ENCODE peak calls at places on chromosome 21, in six cellular contexts. One of them, this sample, is unnamed.

GRCh38 chr21:36169465-36170128 is 13.0 kb downstream of the DOP1B start:
- DNase-seq in brain microvascular endothelial cell: no peak
- DNase-seq in stimulated activated effector memory CD8-positive, alpha-beta T cell treated with anti-CD3 and anti-CD28 coated beads, Interleukin-12 subunit alpha, Interleukin-12 subunit beta, amount 100 ng/mL, for 72 hours: no peak
- DNase-seq in HCT116: no peak
- DNase-seq in T-helper 17 cell: no peak
- DNase-seq in adipocyte: no peak
- DNase-seq in this sample: peak; percentile 28

GRCh38 chr21:33572350-33572749 is 16.1 kb downstream of the DONSON start:
- DNase-seq in brain microvascular endothelial cell: no peak
- DNase-seq in HCT116: no peak
- DNase-seq in T-helper 17 cell: no peak
- DNase-seq in adipocyte: no peak
- DNase-seq in stimulated activated effector memory CD8-positive, alpha-beta T cell treated with anti-CD3 and anti-CD28 coated beads, Interleukin-12 subunit alpha, Interleukin-12 subunit beta, amount 100 ng/mL, for 72 hours: no peak
- DNase-seq in this sample: no peak

GRCh38 chr21:17128132-17128531 is 384.7 kb upstream of the CXADR start:
- DNase-seq in HCT116: no peak
- DNase-seq in adipocyte: no peak
- DNase-seq in stimulated activated effector memory CD8-positive, alpha-beta T cell treated with anti-CD3 and anti-CD28 coated beads, Interleukin-12 subunit alpha, Interleukin-12 subunit beta, amount 100 ng/mL, for 72 hours: no peak
- DNase-seq in T-helper 17 cell: no peak
- DNase-seq in brain microvascular endothelial cell: no peak
- DNase-seq in this sample: no peak

GRCh38 chr21:26849428-26850115 is 4.4 kb upstream of the ADAMTS1 start:
- DNase-seq in brain microvascular endothelial cell: peak; percentile 37
- DNase-seq in HCT116: peak; percentile 6
- DNase-seq in adipocyte: peak; percentile 90
- DNase-seq in stimulated activated effector memory CD8-positive, alpha-beta T cell treated with anti-CD3 and anti-CD28 coated beads, Interleukin-12 subunit alpha, Interleukin-12 subunit beta, amount 100 ng/mL, for 72 hours: no peak
- DNase-seq in T-helper 17 cell: no peak
- DNase-seq in this sample: no peak

GRCh38 chr21:46199436-46200373 is 15.4 kb upstream of the SPATC1L start:
- DNase-seq in HCT116: no peak
- DNase-seq in adipocyte: no peak
- DNase-seq in T-helper 17 cell: no peak
- DNase-seq in brain microvascular endothelial cell: no peak
- DNase-seq in stimulated activated effector memory CD8-positive, alpha-beta T cell treated with anti-CD3 and anti-CD28 coated beads, Interleukin-12 subunit alpha, Interleukin-12 subunit beta, amount 100 ng/mL, for 72 hours: no peak
- DNase-seq in this sample: no peak

GRCh38 chr21:31929548-31929947 is 56.7 kb downstream of the HUNK start:
- DNase-seq in T-helper 17 cell: no peak
- DNase-seq in stimulated activated effector memory CD8-positive, alpha-beta T cell treated with anti-CD3 and anti-CD28 coated beads, Interleukin-12 subunit alpha, Interleukin-12 subunit beta, amount 100 ng/mL, for 72 hours: no peak
- DNase-seq in brain microvascular endothelial cell: no peak
- DNase-seq in HCT116: no peak
- DNase-seq in adipocyte: no peak
- DNase-seq in this sample: no peak

GRCh38 chr21:34926784-34927548 is 122.1 kb downstream of the RUNX1 start:
- DNase-seq in stimulated activated effector memory CD8-positive, alpha-beta T cell treated with anti-CD3 and anti-CD28 coated beads, Interleukin-12 subunit alpha, Interleukin-12 subunit beta, amount 100 ng/mL, for 72 hours: no peak
- DNase-seq in T-helper 17 cell: no peak
- DNase-seq in HCT116: no peak
- DNase-seq in adipocyte: peak; percentile 27
- DNase-seq in brain microvascular endothelial cell: no peak
- DNase-seq in this sample: no peak

GRCh38 chr21:42654179-42654912 is 925 bp downstream of the PDE9A start:
- DNase-seq in adipocyte: no peak
- DNase-seq in stimulated activated effector memory CD8-positive, alpha-beta T cell treated with anti-CD3 and anti-CD28 coated beads, Interleukin-12 subunit alpha, Interleukin-12 subunit beta, amount 100 ng/mL, for 72 hours: no peak
- DNase-seq in HCT116: no peak
- DNase-seq in T-helper 17 cell: no peak
- DNase-seq in brain microvascular endothelial cell: no peak
- DNase-seq in this sample: peak; percentile 37

GRCh38 chr21:36508948-36509347 is 29.0 kb upstream of the CLDN14 start:
- DNase-seq in brain microvascular endothelial cell: no peak
- DNase-seq in HCT116: no peak
- DNase-seq in stimulated activated effector memory CD8-positive, alpha-beta T cell treated with anti-CD3 and anti-CD28 coated beads, Interleukin-12 subunit alpha, Interleukin-12 subunit beta, amount 100 ng/mL, for 72 hours: no peak
- DNase-seq in T-helper 17 cell: no peak
- DNase-seq in adipocyte: no peak
- DNase-seq in this sample: no peak

GRCh38 chr21:45289134-45289533 is 1.4 kb upstream of the POFUT2 start:
- DNase-seq in HCT116: no peak
- DNase-seq in brain microvascular endothelial cell: no peak
- DNase-seq in stimulated activated effector memory CD8-positive, alpha-beta T cell treated with anti-CD3 and anti-CD28 coated beads, Interleukin-12 subunit alpha, Interleukin-12 subunit beta, amount 100 ng/mL, for 72 hours: no peak
- DNase-seq in T-helper 17 cell: no peak
- DNase-seq in adipocyte: no peak
- DNase-seq in this sample: no peak

GRCh38 chr21:26883768-26884167 is 38.6 kb upstream of the ADAMTS1 start:
- DNase-seq in T-helper 17 cell: no peak
- DNase-seq in brain microvascular endothelial cell: no peak
- DNase-seq in HCT116: no peak
- DNase-seq in adipocyte: peak; percentile 59
- DNase-seq in stimulated activated effector memory CD8-positive, alpha-beta T cell treated with anti-CD3 and anti-CD28 coated beads, Interleukin-12 subunit alpha, Interleukin-12 subunit beta, amount 100 ng/mL, for 72 hours: no peak
- DNase-seq in this sample: no peak

GRCh38 chr21:43913928-43914327 is 48.9 kb downstream of the AGPAT3 start:
- DNase-seq in adipocyte: no peak
- DNase-seq in T-helper 17 cell: no peak
- DNase-seq in HCT116: no peak
- DNase-seq in stimulated activated effector memory CD8-positive, alpha-beta T cell treated with anti-CD3 and anti-CD28 coated beads, Interleukin-12 subunit alpha, Interleukin-12 subunit beta, amount 100 ng/mL, for 72 hours: no peak
- DNase-seq in brain microvascular endothelial cell: peak; percentile 70
- DNase-seq in this sample: no peak

GRCh38 chr21:38244885-38245869 is 11.6 kb upstream of the KCNJ15 start:
- DNase-seq in brain microvascular endothelial cell: peak; percentile 99
- DNase-seq in stimulated activated effector memory CD8-positive, alpha-beta T cell treated with anti-CD3 and anti-CD28 coated beads, Interleukin-12 subunit alpha, Interleukin-12 subunit beta, amount 100 ng/mL, for 72 hours: peak; percentile 55
- DNase-seq in HCT116: no peak
- DNase-seq in T-helper 17 cell: no peak
- DNase-seq in adipocyte: peak; percentile 34
- DNase-seq in this sample: peak; percentile 73

GRCh38 chr21:42317826-42318746 is 2.9 kb upstream of the TFF3 start:
- DNase-seq in adipocyte: no peak
- DNase-seq in T-helper 17 cell: no peak
- DNase-seq in brain microvascular endothelial cell: no peak
- DNase-seq in HCT116: no peak
- DNase-seq in stimulated activated effector memory CD8-positive, alpha-beta T cell treated with anti-CD3 and anti-CD28 coated beads, Interleukin-12 subunit alpha, Interleukin-12 subunit beta, amount 100 ng/mL, for 72 hours: no peak
- DNase-seq in this sample: peak; percentile 8

GRCh38 chr21:16794944-16795343 is 717.9 kb upstream of the CXADR start:
- DNase-seq in HCT116: no peak
- DNase-seq in stimulated activated effector memory CD8-positive, alpha-beta T cell treated with anti-CD3 and anti-CD28 coated beads, Interleukin-12 subunit alpha, Interleukin-12 subunit beta, amount 100 ng/mL, for 72 hours: no peak
- DNase-seq in adipocyte: peak; percentile 83
- DNase-seq in brain microvascular endothelial cell: peak; percentile 97
- DNase-seq in T-helper 17 cell: no peak
- DNase-seq in this sample: no peak

GRCh38 chr21:34144224-34144623 is 70.8 kb downstream of the MRPS6 start:
- DNase-seq in stimulated activated effector memory CD8-positive, alpha-beta T cell treated with anti-CD3 and anti-CD28 coated beads, Interleukin-12 subunit alpha, Interleukin-12 subunit beta, amount 100 ng/mL, for 72 hours: no peak
- DNase-seq in brain microvascular endothelial cell: no peak
- DNase-seq in HCT116: no peak
- DNase-seq in adipocyte: no peak
- DNase-seq in T-helper 17 cell: no peak
- DNase-seq in this sample: no peak

GRCh38 chr21:35585155-35585554 is 475.2 kb downstream of the SETD4 start:
- DNase-seq in adipocyte: no peak
- DNase-seq in HCT116: no peak
- DNase-seq in brain microvascular endothelial cell: no peak
- DNase-seq in stimulated activated effector memory CD8-positive, alpha-beta T cell treated with anti-CD3 and anti-CD28 coated beads, Interleukin-12 subunit alpha, Interleukin-12 subunit beta, amount 100 ng/mL, for 72 hours: no peak
- DNase-seq in T-helper 17 cell: no peak
- DNase-seq in this sample: no peak

GRCh38 chr21:43921979-43922945 is 57.2 kb downstream of the AGPAT3 start:
- DNase-seq in T-helper 17 cell: no peak
- DNase-seq in brain microvascular endothelial cell: peak; percentile 4
- DNase-seq in stimulated activated effector memory CD8-positive, alpha-beta T cell treated with anti-CD3 and anti-CD28 coated beads, Interleukin-12 subunit alpha, Interleukin-12 subunit beta, amount 100 ng/mL, for 72 hours: peak; percentile 56
- DNase-seq in adipocyte: no peak
- DNase-seq in HCT116: no peak
- DNase-seq in this sample: peak; percentile 72